ENCODE peak calls at places on chromosome 3, in four cellular contexts. Z is left ventricle myocardium inferior, N is SK-N-SH, I is MM.1S. R is an unnamed sample.

GRCh38 chr3:40152482-40153133 is 156.9 kb upstream of the EIF1B start:
- DNase-seq in I (no peak), Z (no peak), N (no peak), R (no peak)

GRCh38 chr3:121942116-121942786 is 48.0 kb downstream of the SLC15A2 start:
- DNase-seq in Z (no peak), I (no peak), N (no peak), R (no peak)

GRCh38 chr3:123723527-123724168 is 138.8 kb upstream of the HACD2 start:
- DNase-seq in N (peak; percentile 67), I (peak; percentile 77), Z (no peak), R (peak; percentile 83)

GRCh38 chr3:160150066-160150465 is 75.2 kb upstream of the C3orf80 start:
- DNase-seq in I (no peak), Z (no peak), N (no peak), R (no peak)

GRCh38 chr3:150419076-150419868 is 11.2 kb downstream of the TSC22D2 start:
- DNase-seq in N (no peak), I (no peak), Z (no peak), R (no peak)

GRCh38 chr3:48157950-48158376 is 30.3 kb downstream of the CDC25A start:
- DNase-seq in Z (peak; percentile 61), N (peak; percentile 52), I (peak; percentile 48), R (no peak)

GRCh38 chr3:39147711-39148115 is 5.7 kb downstream of the CSRNP1 start:
- DNase-seq in I (peak; percentile 58), Z (no peak), N (no peak), R (no peak)

GRCh38 chr3:124730129-124730919 is at the start of gene UMPS:
- DNase-seq in Z (peak; percentile 90), N (peak; percentile 92), I (peak; percentile 92), R (peak; percentile 88)

GRCh38 chr3:37726445-37727000 is 135.2 kb upstream of the CTDSPL start:
- DNase-seq in Z (no peak), N (no peak), I (no peak), R (no peak)

GRCh38 chr3:120072867-120073525 is 21.3 kb downstream of the GSK3B start:
- DNase-seq in N (no peak), I (peak; percentile 39), Z (no peak), R (no peak)

GRCh38 chr3:101780661-101781060 is 1.6 kb downstream of the NXPE3 start:
- DNase-seq in I (peak; percentile 41), N (peak; percentile 15), Z (no peak), R (no peak)

GRCh38 chr3:71006810-71007785 is 576.4 kb downstream of the FOXP1 start:
- DNase-seq in I (peak; percentile 74), N (no peak), Z (no peak), R (no peak)

GRCh38 chr3:154818676-154819255 is 261.4 kb upstream of the MME start:
- DNase-seq in I (no peak), Z (no peak), N (no peak), R (no peak)

GRCh38 chr3:134795776-134796312 is 784 bp downstream of the EPHB1 start:
- DNase-seq in Z (no peak), N (peak; percentile 47), I (peak; percentile 10), R (no peak)

GRCh38 chr3:74273091-74273490 is 341.4 kb downstream of the CNTN3 start:
- DNase-seq in N (no peak), I (no peak), Z (no peak), R (no peak)

GRCh38 chr3:137770066-137770805 is 6.1 kb downstream of the SOX14 start:
- DNase-seq in I (no peak), Z (no peak), N (peak; percentile 47), R (no peak)

GRCh38 chr3:4985330-4986174 is 6.3 kb downstream of the BHLHE40 start:
- DNase-seq in Z (no peak), I (no peak), N (no peak), R (no peak)

GRCh38 chr3:98962189-98962930 is 60.9 kb upstream of the DCBLD2 start:
- DNase-seq in I (no peak), N (no peak), Z (no peak), R (no peak)

GRCh38 chr3:141941093-141941492 is 64.7 kb downstream of the ATP1B3 start:
- DNase-seq in Z (no peak), N (peak; percentile 50), I (no peak), R (no peak)

GRCh38 chr3:24323272-24323671 is 171.4 kb downstream of the THRB start:
- DNase-seq in N (no peak), Z (no peak), I (no peak), R (no peak)

GRCh38 chr3:160622263-160623045 is 54.5 kb upstream of the ARL14 start:
- DNase-seq in Z (no peak), I (no peak), N (no peak), R (no peak)

GRCh38 chr3:120469440-120470415 is 18.9 kb upstream of the FSTL1 start:
- DNase-seq in N (no peak), Z (no peak), I (no peak), R (no peak)

GRCh38 chr3:116001063-116001765 is 377.9 kb downstream of the GAP43 start:
- DNase-seq in Z (no peak), N (no peak), I (no peak), R (no peak)

GRCh38 chr3:26962419-26963355 is 340.1 kb downstream of the LRRC3B start:
- DNase-seq in I (peak; percentile 83), Z (no peak), N (no peak), R (no peak)

GRCh38 chr3:132788299-132788698 is 66.1 kb upstream of the NPHP3 start:
- DNase-seq in Z (no peak), I (no peak), N (no peak), R (no peak)

GRCh38 chr3:113231827-113232253 is 20.5 kb downstream of the BOC start:
- DNase-seq in N (no peak), Z (no peak), I (no peak), R (no peak)

GRCh38 chr3:19898725-19899124 is 35.3 kb downstream of the EFHB start:
- DNase-seq in I (no peak), Z (no peak), N (no peak), R (no peak)

GRCh38 chr3:43695863-43696262 is 5.1 kb downstream of the ABHD5 start:
- DNase-seq in Z (no peak), N (no peak), I (no peak), R (no peak)

GRCh38 chr3:114669614-114670013 is 375.8 kb downstream of the TIGIT start:
- DNase-seq in I (no peak), Z (no peak), N (no peak), R (no peak)

GRCh38 chr3:18739098-18739431 is 313.9 kb upstream of the SATB1 start:
- DNase-seq in I (no peak), N (no peak), Z (no peak), R (no peak)

GRCh38 chr3:68876112-68876713 is 56.1 kb downstream of the TAFA4 start:
- DNase-seq in Z (no peak), I (peak; percentile 74), N (peak; percentile 33), R (no peak)

GRCh38 chr3:137616019-137616418 is 148.1 kb upstream of the SOX14 start:
- DNase-seq in Z (no peak), N (no peak), I (no peak), R (no peak)

GRCh38 chr3:114827495-114827894 is 319.6 kb downstream of the ZBTB20 start:
- DNase-seq in N (peak; percentile 38), Z (no peak), I (peak; percentile 69), R (no peak)

GRCh38 chr3:195873971-195874370 is 34.4 kb downstream of the TNK2 start:
- DNase-seq in N (no peak), I (no peak), Z (no peak), R (no peak)

GRCh38 chr3:41239587-41239986 is 40.3 kb downstream of the CTNNB1 start:
- DNase-seq in Z (no peak), N (no peak), I (no peak), R (no peak)

GRCh38 chr3:107542665-107543064 is 19.9 kb downstream of the BBX start:
- DNase-seq in I (no peak), Z (no peak), N (no peak), R (no peak)

GRCh38 chr3:125234831-125235230 is 22.3 kb upstream of the SLC12A8 start:
- DNase-seq in Z (no peak), I (no peak), N (no peak), R (no peak)

GRCh38 chr3:51687472-51688205 is 16.6 kb downstream of the TEX264 start:
- DNase-seq in Z (peak; percentile 57), N (no peak), I (no peak), R (no peak)
- H3K27ac ChIP-seq in Z (peak overlapping the region; percentile 89), N (no peak overlapping the region), I (no peak overlapping the region), R (peak overlapping the region; percentile 64)

GRCh38 chr3:32113981-32114566 is 7.7 kb downstream of the GPD1L start:
- DNase-seq in Z (no peak), N (no peak), I (no peak), R (no peak)
- H3K27ac ChIP-seq in Z (peak overlapping the region; percentile 96), N (no peak overlapping the region), I (no peak overlapping the region), R (no peak overlapping the region)

GRCh38 chr3:8966820-8967348 is 3.6 kb upstream of the RAD18 start:
- DNase-seq in I (no peak), N (no peak), Z (no peak), R (no peak)

GRCh38 chr3:8962226-8962861 is 928 bp downstream of the RAD18 start:
- DNase-seq in N (no peak), Z (no peak), I (peak; percentile 9), R (no peak)

GRCh38 chr3:8966150-8966819 is 3.0 kb upstream of the RAD18 start:
- DNase-seq in I (no peak), Z (no peak), N (no peak), R (no peak)

GRCh38 chr3:8963137-8963853 is at the start of gene RAD18:
- DNase-seq in Z (peak; percentile 90), I (peak; percentile 93), N (peak; percentile 90), R (peak; percentile 87)

DNA sequence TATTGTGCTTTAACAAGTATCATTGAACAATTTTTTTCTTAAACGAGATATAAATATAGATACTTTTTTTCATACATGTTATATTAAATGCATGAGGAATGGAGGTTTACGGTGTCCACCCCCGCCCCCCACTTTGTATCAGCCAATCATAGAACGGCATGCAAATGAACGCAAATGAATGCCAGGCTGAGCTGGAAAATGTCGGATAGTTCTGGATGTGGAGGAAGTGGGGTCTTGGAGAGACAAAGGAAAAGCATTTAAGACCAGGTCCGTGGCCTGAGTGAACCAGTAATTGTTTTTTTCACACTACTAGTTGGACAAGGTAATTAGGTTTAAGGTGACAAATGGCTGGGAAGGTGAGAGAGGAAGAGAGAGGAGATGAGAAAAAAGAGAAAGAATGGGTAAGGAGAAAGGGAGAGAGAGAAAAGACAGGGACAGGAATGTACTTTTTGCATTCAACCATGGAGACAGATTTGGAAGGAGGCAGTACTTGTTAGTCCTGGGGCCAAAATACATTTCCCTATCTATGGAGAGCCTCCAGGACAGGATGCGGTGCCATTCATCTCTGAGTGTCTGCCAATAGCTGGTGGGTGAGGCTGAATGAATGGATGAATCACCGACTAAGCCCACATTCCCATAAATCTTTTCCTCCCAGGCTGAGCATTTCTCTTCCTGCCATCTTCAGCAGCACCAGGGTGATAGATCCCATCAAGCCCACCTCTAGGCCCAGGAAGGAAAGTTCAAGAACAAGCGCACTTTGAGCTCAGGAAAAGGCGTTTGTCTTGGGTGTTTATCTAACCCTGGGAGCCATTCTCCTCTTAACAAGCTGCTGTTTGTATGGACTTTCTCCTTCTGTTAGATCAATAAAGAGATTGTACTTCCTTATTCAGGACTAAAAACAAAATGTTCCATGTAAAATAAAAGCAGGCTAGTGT is 1.4 kb upstream of the RAD18 start:
- DNase-seq in I (no peak), N (no peak), Z (no peak), R (no peak)
- H3K27ac ChIP-seq in I (no peak overlapping the region), N (peak overlapping the region; percentile 77), Z (no peak overlapping the region), R (peak overlapping the region; percentile 11)

DNA sequence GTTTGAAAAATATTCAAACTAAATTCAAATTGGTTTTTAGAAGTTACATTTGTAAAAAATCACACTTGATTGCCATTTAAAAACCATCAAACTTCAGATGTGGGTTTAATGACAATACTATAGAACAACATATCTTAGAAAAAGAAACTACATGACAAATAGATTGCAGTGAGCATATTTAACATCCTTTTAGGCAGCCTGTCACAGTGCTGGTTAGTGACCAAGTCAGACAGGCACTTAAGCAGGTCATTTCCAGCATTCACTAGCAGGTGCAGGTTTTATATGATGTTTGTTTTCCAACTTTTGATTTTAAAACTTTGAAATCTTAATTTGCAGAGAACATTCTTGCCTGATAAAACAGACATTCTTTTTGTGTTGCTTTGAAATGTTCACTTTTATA is 115.7 kb downstream of the MBNL1 start:
- DNase-seq in Z (no peak), I (no peak), N (no peak), R (no peak)
- H3K27ac ChIP-seq in Z (peak overlapping the region; percentile 77), I (no peak overlapping the region), N (peak overlapping the region; percentile 75), R (no peak overlapping the region)

R was measured in caudate nucleus.